ENCODE peak calls at places on chromosomes 3 and 15, in five cellular contexts. M is IMR-90, W is mesendoderm, V is neuronal stem cell, K is H1. S is an unnamed sample.

GRCh38 chr3:57582470-57583168 is 14.5 kb downstream of the ARF4 start:
- DNase-seq in M (no peak), K (no peak), W (peak), V (no peak), S (peak)

GRCh38 chr15:52912172-52912571 is 122.0 kb upstream of the ONECUT1 start:
- DNase-seq in W (peak), V (no peak), K (no peak), M (no peak), S (no peak)

GRCh38 chr3:54853573-54854404 is 74.1 kb downstream of the LRTM1 start:
- DNase-seq in W (peak), M (peak), K (peak), V (peak), S (peak)

GRCh38 chr3:12486001-12486400 is 1.7 kb downstream of the TSEN2 start:
- DNase-seq in V (no peak), K (no peak), M (no peak), W (no peak), S (no peak)

GRCh38 chr15:36863551-36863950 is 236.8 kb downstream of the MEIS2 start:
- DNase-seq in V (no peak), M (peak), K (no peak), W (no peak), S (no peak)

GRCh38 chr15:93358171-93359036 is 269.4 kb upstream of the RGMA start:
- DNase-seq in M (no peak), K (no peak), V (peak), W (no peak), S (no peak)

GRCh38 chr15:75452364-75452967 is 976 bp upstream of the SIN3A start:
- DNase-seq in V (peak), W (peak), M (peak), K (peak), S (peak)

GRCh38 chr3:117096549-117096948 is 387.0 kb downstream of the TUSC7 start:
- DNase-seq in W (no peak), M (no peak), V (no peak), K (no peak), S (no peak)

GRCh38 chr15:60370804-60371700 is 26.7 kb downstream of the ANXA2 start:
- DNase-seq in W (no peak), M (peak), V (no peak), K (no peak), S (no peak)

GRCh38 chr3:66778749-66779148 is 219.4 kb upstream of the KBTBD8 start:
- DNase-seq in V (no peak), M (no peak), W (no peak), K (no peak), S (no peak)

GRCh38 chr3:127403795-127404194 is 115.9 kb upstream of the PRR20G start:
- DNase-seq in V (no peak), K (no peak), M (no peak), W (no peak), S (no peak)

GRCh38 chr15:85805392-85805791 is 10.7 kb upstream of the KLHL25 start:
- DNase-seq in V (no peak), K (no peak), M (no peak), W (no peak), S (no peak)

GRCh38 chr3:99658274-99658673 is 19.9 kb downstream of the COL8A1 start:
- DNase-seq in W (no peak), V (no peak), M (no peak), K (no peak), S (no peak)

GRCh38 chr3:58271901-58272501 is 34.0 kb upstream of the RPP14 start:
- DNase-seq in K (no peak), V (no peak), W (no peak), M (peak), S (no peak)

DNA sequence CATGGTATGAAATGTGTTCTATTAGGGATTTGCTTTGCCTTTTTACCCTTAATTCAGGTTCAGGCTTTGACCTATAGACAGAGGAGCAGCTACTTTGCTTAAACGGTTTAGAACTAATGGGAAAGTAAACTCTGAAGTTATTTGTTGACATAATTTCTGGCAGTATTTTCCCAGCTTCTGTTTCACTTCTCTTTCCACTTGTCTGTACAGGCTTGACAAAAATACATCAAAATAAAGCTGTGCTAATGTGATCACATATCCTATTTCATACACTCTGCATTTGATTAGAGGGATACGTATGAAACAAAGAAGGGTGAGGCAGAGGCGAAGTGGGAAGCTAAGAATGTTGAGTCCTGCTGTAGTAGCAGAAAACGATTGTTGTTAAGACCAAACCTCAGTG is 389.2 kb upstream of the RARB start:
- DNase-seq in V (no peak), M (no peak), K (no peak), W (no peak), S (no peak)
- H2AK5ac ChIP-seq in V (no peak), M (no peak), K (no peak), W (no peak), S (no peak)

GRCh38 chr3:129606522-129607390 is at the start of gene PLXND1:
- DNase-seq in K (peak), V (no peak), W (peak), M (peak), S (peak)
- H2AK5ac ChIP-seq in K (no peak), V (peak), W (peak), M (peak), S (no peak)

GRCh38 chr3:110227987-110228386 is 843.6 kb upstream of the NECTIN3 start:
- DNase-seq in M (no peak), V (no peak), W (no peak), K (no peak), S (no peak)
- H2AK5ac ChIP-seq in M (no peak), V (no peak), W (no peak), K (no peak), S (no peak)

GRCh38 chr3:14463330-14464216 is 61.2 kb downstream of the SLC6A6 start:
- DNase-seq in M (no peak), W (peak), K (no peak), V (no peak), S (peak)
- H2AK5ac ChIP-seq in M (no peak), W (no peak), K (no peak), V (no peak), S (no peak)

GRCh38 chr15:40591310-40591845 is 2.7 kb upstream of the KNL1 start:
- DNase-seq in V (no peak), M (no peak), K (peak), W (peak), S (peak)
- H2AK5ac ChIP-seq in V (no peak), M (no peak), K (no peak), W (no peak), S (no peak)

DNA sequence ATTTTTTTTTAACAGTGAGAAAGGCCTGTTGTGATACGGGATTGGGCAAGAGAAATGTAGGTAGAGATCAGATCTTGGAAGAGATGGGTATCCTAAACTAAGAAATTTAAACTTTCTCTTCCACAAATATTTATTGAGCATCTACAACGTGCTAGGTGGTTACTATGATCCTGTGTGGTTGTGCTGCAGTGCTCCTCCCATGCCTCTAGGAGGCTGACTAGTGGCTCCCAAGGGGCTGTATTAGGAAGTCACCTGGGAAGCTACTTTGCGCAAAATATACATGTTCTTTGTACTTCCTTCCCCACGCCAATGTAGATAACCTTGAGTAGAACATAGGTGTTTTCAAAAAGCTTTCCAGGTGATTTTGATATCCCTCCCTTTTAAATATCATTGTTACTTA is 27.2 kb downstream of the USP3 start:
- DNase-seq in W (peak), V (no peak), K (no peak), M (no peak), S (no peak)
- H2AK5ac ChIP-seq in W (no peak), V (no peak), K (no peak), M (no peak), S (no peak)

GRCh38 chr15:83282859-83283812 is 1.3 kb downstream of the BNC1 start:
- DNase-seq in V (no peak), M (no peak), K (peak), W (peak), S (peak)
- H2AK5ac ChIP-seq in V (no peak), M (no peak), K (no peak), W (no peak), S (no peak)

DNA sequence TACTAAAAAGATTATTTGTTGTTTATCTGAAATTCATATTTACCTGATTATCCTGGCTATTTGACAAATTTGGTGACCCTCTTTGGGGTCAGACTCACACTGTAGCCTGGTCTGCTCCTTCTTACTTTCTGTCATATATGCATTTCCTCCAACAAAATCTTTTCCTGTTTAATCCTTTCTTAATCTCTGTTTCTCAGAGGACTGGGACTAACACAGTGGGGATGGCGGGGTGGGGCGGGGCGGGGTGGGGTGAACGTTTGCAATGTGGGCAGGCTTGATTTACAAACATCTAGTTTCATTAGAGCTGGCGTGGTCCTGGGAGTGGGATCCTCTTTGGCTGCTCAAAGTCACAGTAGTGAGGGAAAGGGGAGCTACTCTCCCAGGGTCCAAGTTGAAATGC is 35.3 kb upstream of the CDCP1 start:
- DNase-seq in V (no peak), M (no peak), K (no peak), W (no peak), S (no peak)
- H2AK5ac ChIP-seq in V (no peak), M (no peak), K (no peak), W (no peak), S (no peak)

DNA sequence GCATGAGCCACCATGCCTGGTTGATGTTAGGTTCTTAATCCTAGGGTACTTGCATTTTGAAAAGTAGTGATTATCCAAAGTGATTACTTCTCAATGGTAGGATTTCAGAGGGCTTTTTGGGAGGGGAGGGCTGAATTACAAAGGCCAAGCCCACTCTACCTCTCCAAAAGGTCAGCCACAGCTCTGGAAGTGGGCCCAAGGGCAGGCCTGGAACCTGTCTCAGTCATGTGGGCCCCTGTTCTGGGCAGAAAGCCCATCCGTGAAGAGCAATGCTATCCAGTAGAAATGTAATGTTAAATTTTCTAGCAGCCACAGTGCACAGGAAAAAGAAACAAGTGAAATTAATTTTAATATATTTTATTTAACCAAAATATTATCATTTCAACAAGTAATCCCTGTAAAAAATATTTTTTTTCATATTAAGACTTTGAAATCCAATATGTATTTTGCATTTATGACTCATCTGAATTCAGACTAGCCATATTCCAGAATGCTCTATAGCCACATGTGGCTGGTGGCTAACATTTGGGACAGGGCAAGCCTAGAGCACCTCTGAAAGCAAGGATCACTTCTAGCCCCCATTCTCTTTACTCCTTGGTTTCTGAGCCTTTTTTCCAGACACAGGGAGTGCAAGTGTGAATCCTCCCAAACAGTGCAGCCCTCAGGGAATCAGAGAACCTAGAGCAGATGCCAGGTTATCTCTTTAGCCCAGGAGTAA is 16.8 kb downstream of the RFT1 start:
- DNase-seq in M (no peak), W (no peak), K (no peak), V (no peak), S (no peak)
- H2AK5ac ChIP-seq in M (no peak), W (no peak), K (no peak), V (no peak), S (no peak)

DNA sequence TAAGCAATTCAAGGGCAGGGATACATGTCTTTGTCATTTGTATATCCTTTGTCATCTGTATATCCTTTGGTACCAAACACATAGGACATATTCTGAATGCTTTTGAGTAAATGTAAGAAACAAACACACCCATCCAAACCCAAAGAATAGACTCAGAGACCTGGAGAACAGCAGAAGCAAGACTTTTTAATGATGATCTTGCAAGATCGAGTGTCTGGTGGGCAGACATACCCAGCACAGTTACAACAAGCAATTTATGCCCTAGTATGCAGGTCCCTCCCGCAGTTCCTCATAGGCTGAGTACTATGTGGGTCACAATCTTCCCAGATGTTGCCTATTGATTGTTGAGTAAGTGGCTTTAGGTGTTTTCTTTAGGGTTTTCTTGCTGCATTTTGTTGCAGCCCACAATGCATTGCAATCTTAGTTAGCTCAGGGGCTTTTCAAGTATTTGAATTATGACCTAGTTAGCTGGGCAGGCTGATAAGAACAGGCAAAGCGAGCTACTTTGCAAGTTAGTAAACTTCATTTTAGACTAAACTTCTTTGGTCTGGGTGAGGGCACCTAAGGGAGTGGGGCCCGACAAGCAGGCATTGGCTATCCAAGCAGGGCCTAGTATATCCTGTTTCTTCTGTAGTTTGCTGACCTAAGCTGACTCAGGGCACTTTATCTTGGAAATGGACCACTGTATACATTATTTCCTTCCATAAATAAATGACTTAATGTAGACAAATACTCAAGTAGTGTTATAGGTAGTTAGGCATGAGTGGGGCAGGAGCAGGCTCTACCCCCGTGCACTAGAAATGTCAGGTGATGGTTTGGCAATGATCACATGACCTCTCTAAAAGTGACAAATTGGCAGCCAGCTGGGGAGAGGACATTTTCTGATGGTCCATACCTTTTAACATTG is 87.4 kb upstream of the LIPC start:
- DNase-seq in W (no peak), K (no peak), M (peak), V (no peak), S (no peak)
- H2AK5ac ChIP-seq in W (no peak), K (no peak), M (peak), V (no peak), S (no peak)

S was measured in H9.